ENCODE peak calls at places on chromosomes 2 and 18, in four cellular contexts. I is endothelial cell of umbilical vein, P is GM12878, J is K562. W is an unnamed sample. For H3K4me1, the result is how much of the 10 kb centered on the place peaks cover.

GRCh38 chr2:6913415-6914157 is 3.6 kb upstream of the RNF144A start:
- DNase-seq in I (no peak), P (no peak), J (no peak), W (no peak)

GRCh38 chr2:182897137-182897536 is 30.7 kb upstream of the FRZB start:
- DNase-seq in I (no peak), P (no peak), J (no peak), W (peak)

GRCh38 chr2:191126386-191126785 is 24.4 kb downstream of the STAT4 start:
- DNase-seq in I (no peak), P (no peak), J (no peak), W (no peak)

GRCh38 chr2:218039171-218039570 is 29.9 kb upstream of the RUFY4 start:
- DNase-seq in I (no peak), P (no peak), J (no peak), W (peak)

GRCh38 chr2:116810645-116811044 is 1003.8 kb upstream of the DDX18 start:
- DNase-seq in I (no peak), P (no peak), J (no peak), W (no peak)

GRCh38 chr2:233413529-233414272 is 59.4 kb downstream of the DGKD start:
- DNase-seq in I (peak), P (no peak), J (no peak), W (peak)

GRCh38 chr2:203061346-203061745 is 46.7 kb downstream of the NBEAL1 start:
- DNase-seq in I (no peak), P (no peak), J (no peak), W (peak)

GRCh38 chr2:178271629-178272333 is 77.5 kb downstream of the OSBPL6 start:
- DNase-seq in I (no peak), P (no peak), J (no peak), W (peak)

GRCh38 chr18:34529358-34530335 is 180.5 kb upstream of the DTNA start:
- DNase-seq in I (no peak), P (no peak), J (no peak), W (no peak)

GRCh38 chr2:231604101-231604684 is 11.5 kb downstream of the TEX44 start:
- DNase-seq in I (no peak), P (no peak), J (peak), W (no peak)

GRCh38 chr18:76380127-76380729 is 114.8 kb downstream of the ZNF516 start:
- DNase-seq in I (no peak), P (no peak), J (no peak), W (no peak)

GRCh38 chr18:39463986-39464385 is 1898.4 kb upstream of the CELF4 start:
- DNase-seq in I (peak), P (no peak), J (no peak), W (no peak)

GRCh38 chr2:98467082-98467536 is 22.5 kb downstream of the INPP4A start:
- DNase-seq in I (no peak), P (no peak), J (no peak), W (no peak)

GRCh38 chr18:6683112-6683876 is 46.2 kb upstream of the ARHGAP28 start:
- DNase-seq in I (peak), P (no peak), J (peak), W (no peak)

GRCh38 chr18:32920796-32921787 is 148.3 kb upstream of the KLHL14 start:
- DNase-seq in I (peak), P (no peak), J (no peak), W (peak)

GRCh38 chr2:144332356-144333143 is 187.4 kb downstream of the ZEB2 start:
- DNase-seq in I (peak), P (no peak), J (peak), W (peak)

GRCh38 chr2:53130441-53130943 is 637.1 kb upstream of the CHAC2 start:
- DNase-seq in I (no peak), P (no peak), J (no peak), W (peak)

DNA sequence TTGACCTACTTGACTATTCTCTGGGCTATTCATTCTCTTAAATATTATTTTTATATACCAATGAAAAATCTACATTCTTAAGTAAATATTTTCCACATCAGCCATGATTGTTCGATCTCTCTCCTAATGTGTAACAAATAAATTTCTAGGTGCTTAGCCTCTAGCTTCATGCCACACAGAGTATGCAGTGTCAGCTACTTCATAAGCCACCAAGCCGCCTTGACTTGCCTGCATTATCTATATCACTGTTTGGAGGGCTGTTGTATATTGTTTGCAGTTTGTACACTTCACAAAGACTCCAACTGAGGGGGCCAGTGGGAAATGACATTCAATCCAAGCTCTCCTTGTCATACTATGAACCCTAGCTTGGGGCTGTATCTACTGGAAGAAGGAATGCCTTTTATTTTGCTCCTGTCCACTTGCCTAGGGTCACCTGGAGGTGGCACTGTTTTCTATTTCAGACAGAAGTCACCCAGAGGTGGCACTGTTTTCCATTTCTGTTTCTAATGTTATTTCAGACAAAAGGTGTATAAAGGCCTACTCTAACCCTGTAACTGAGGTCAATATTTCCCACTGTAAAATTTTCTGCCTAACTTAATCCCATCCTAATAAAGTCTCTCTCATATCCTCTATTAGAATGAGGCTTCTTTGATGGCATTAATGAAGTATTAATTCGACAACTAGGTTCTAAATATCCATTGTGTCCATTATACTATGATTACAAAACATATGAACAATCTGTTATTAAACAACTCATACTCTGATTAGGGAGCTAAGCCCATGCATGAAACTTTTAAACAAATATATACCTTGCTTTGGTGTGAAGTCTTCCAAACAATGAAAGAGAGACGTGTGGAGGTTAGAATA is 36.4 kb downstream of the COL5A2 start:
- DNase-seq in I (peak), P (peak), J (peak), W (peak)
- TF ChIP-seq FOS in I (no peak), P (no peak), J (no peak), W (no peak)

GRCh38 chr2:47039913-47040562 is 115.1 kb downstream of the STPG4 start:
- DNase-seq in I (no peak), P (no peak), J (no peak), W (peak)

GRCh38 chr2:47039502-47039870 is 115.6 kb downstream of the STPG4 start:
- DNase-seq in I (no peak), P (no peak), J (no peak), W (no peak)

GRCh38 chr2:47041065-47041464 is 114.0 kb downstream of the STPG4 start:
- DNase-seq in I (no peak), P (no peak), J (no peak), W (no peak)

GRCh38 chr2:47041891-47042684 is 113.0 kb downstream of the STPG4 start:
- DNase-seq in I (no peak), P (no peak), J (no peak), W (no peak)

GRCh38 chr2:47040662-47041061 is 114.4 kb downstream of the STPG4 start:
- DNase-seq in I (no peak), P (no peak), J (no peak), W (no peak)
- H3K4me1 ChIP-seq in I (under half), P (under half), J (under half), W (under half)

GRCh38 chr2:169476459-169476858 is 2.8 kb upstream of the BBS5 start:
- DNase-seq in I (no peak), P (no peak), J (no peak), W (peak)

GRCh38 chr2:169478339-169478738 is 955 bp upstream of the BBS5 start:
- DNase-seq in I (peak), P (no peak), J (no peak), W (peak)

GRCh38 chr2:169478745-169479256 is 493 bp upstream of the BBS5 start:
- DNase-seq in I (no peak), P (no peak), J (no peak), W (no peak)

GRCh38 chr2:169480079-169480465 is 778 bp downstream of the BBS5 start:
- DNase-seq in I (no peak), P (no peak), J (no peak), W (peak)

DNA sequence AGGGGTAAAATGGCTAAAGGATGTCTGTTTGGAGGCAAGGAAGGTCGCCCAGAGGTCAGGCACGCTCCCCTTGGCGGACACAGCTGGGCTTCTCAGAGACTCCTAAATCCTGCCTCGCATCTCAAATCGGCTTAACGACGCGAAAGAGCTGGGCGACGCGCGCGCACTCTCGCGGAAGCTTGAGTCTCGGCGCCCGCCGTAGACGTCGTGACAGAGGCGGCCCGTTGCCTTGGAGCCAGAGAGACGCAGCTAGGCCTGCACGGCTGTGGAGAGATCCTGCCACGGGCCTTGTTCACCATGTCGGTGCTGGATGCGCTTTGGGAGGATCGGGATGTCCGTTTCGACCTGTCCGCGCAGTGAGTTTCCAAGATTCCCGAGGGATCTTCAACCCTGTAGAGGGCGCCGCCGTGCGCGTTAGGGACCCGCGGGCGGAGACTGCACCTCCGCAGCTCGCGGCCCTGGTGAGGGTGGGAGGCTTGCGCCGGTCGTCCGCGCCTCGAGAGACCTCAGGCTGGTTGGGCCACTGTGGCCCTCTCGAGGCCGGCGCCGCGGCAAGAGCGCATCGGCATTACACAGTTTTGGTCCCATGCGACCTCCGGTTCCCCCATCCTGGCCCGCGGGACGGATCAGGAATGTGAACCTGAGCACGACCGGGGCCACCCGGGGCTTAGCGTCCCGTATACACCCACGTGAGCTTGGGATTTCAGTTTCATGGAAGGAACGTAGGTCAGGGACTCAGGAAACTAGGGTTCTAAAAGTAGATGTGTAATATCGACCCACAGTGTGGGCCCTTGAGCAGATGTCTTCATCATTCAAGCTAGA is at the start of gene BBS5:
- DNase-seq in I (peak), P (peak), J (peak), W (peak)
- TF ChIP-seq FOS in I (no peak), P (no peak), J (no peak), W (no peak)

DNA sequence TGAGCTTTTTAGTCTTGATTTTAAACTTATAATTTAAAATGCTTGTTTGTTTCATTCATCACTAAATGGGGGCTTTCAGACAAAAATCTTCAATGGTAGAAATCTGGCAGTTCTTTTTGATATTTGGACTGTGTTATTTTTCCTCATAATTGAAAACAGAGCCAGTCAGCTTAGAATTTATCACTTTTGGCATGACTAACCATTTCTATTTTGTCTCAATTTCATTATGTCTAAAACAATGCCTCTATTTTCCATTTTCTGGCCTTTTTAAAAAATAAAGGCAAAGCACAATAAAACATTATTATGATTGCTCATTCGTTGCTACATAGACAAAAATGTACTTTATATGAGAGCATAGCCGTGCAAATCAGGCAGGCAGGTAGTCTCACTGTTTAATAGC is 434.5 kb downstream of the XIRP2 start:
- DNase-seq in I (no peak), P (no peak), J (no peak), W (no peak)
- H3K4me1 ChIP-seq in I (under half), P (under half), J (under half), W (under half)

GRCh38 chr2:27627963-27628766 is 647 bp downstream of the CCDC121 start:
- DNase-seq in I (peak), P (no peak), J (peak), W (peak)
- TF ChIP-seq FOS in I (peak), P (no peak), J (no peak), W (peak)

GRCh38 chr2:62205554-62205953 is 9.6 kb downstream of the B3GNT2 start:
- DNase-seq in I (no peak), P (no peak), J (no peak), W (no peak)

GRCh38 chr2:62204998-62205496 is 9.1 kb downstream of the B3GNT2 start:
- DNase-seq in I (no peak), P (no peak), J (no peak), W (no peak)

GRCh38 chr2:62202729-62203128 is 6.8 kb downstream of the B3GNT2 start:
- DNase-seq in I (no peak), P (no peak), J (peak), W (no peak)

GRCh38 chr2:62202019-62202722 is 6.3 kb downstream of the B3GNT2 start:
- DNase-seq in I (no peak), P (no peak), J (peak), W (no peak)

GRCh38 chr2:62203459-62203858 is 7.5 kb downstream of the B3GNT2 start:
- DNase-seq in I (no peak), P (no peak), J (no peak), W (no peak)
- H3K4me1 ChIP-seq in I (under half), P (under half), J (under half), W (under half)

DNA sequence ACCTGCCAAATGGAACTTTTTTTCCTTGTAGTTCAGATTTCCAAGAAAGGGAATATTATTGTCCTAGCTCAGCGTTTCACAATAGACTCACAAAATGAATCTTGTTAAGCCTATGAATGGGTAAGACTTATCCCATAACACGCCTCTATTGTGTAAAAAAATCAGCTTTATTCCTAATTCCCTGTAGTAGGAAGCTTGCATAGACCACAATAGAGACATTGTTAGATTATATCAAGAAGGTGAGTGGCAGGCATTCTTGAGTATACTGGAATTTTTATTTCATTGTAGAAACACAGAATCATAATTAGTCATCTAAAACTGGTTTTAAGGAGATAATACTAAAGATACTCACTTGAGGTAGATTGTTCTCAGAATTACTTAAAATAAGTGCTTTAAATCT is 46.5 kb upstream of the SLC30A6 start:
- DNase-seq in I (no peak), P (no peak), J (no peak), W (no peak)
- TF ChIP-seq FOS in I (no peak), P (no peak), J (no peak), W (no peak)

GRCh38 chr2:64655873-64656272 is 2.2 kb upstream of the SERTAD2 start:
- DNase-seq in I (no peak), P (no peak), J (no peak), W (no peak)
- H3K4me1 ChIP-seq in I (under half), P (under half), J (under half), W (under half)